ENCODE peak calls at places on chromosomes 2 and 18, in five cellular contexts. O is adrenal gland, Y is astrocyte, Q is left ventricle myocardium inferior, B is endothelial cell of umbilical vein. D is an unnamed sample. For H3K9me3 and H3K4me1, the result is how much of the 10 kb centered on the place peaks cover.

GRCh38 chr2:10300997-10301945 is 1.4 kb upstream of the HPCAL1 start:
- DNase-seq in O (no peak), Q (no peak), B (no peak), Y (no peak), D (no peak)

GRCh38 chr2:176599796-176600485 is 330.7 kb downstream of the MTX2 start:
- DNase-seq in Y (no peak), B (no peak), Q (no peak), O (no peak), D (no peak)

GRCh38 chr2:160516547-160517365 is 23.1 kb upstream of the RBMS1 start:
- DNase-seq in Y (peak), Q (no peak), O (no peak), B (no peak), D (peak)

GRCh38 chr2:80655265-80655664 is 350.7 kb upstream of the LRRTM1 start:
- DNase-seq in Y (no peak), B (no peak), Q (no peak), O (no peak), D (no peak)

GRCh38 chr18:9001209-9001608 is 101.3 kb upstream of the NDUFV2 start:
- DNase-seq in B (no peak), O (no peak), Y (peak), Q (no peak), D (no peak)

GRCh38 chr18:24586662-24587360 is 126.4 kb downstream of the HRH4 start:
- DNase-seq in B (no peak), O (no peak), Q (no peak), Y (no peak), D (no peak)

GRCh38 chr2:215554689-215555088 is 118.8 kb upstream of the FN1 start:
- DNase-seq in Q (no peak), O (no peak), Y (peak), B (peak), D (no peak)

GRCh38 chr2:207884127-207884526 is 114.4 kb upstream of the FZD5 start:
- DNase-seq in Q (no peak), O (no peak), Y (no peak), B (no peak), D (no peak)

GRCh38 chr18:48339692-48340091 is 69.5 kb downstream of the ZBTB7C start:
- DNase-seq in Q (no peak), Y (no peak), O (peak), B (no peak), D (no peak)

GRCh38 chr18:68648191-68648590 is 66.7 kb downstream of the TMX3 start:
- DNase-seq in Q (no peak), Y (no peak), B (no peak), O (no peak), D (no peak)

GRCh38 chr2:234290671-234291070 is 206.2 kb downstream of the ARL4C start:
- DNase-seq in Y (no peak), Q (no peak), B (peak), O (peak), D (no peak)

GRCh38 chr2:234292955-234293228 is 204.0 kb downstream of the ARL4C start:
- DNase-seq in Y (no peak), B (no peak), Q (no peak), O (no peak), D (no peak)

GRCh38 chr2:234291765-234292204 is 205.1 kb downstream of the ARL4C start:
- DNase-seq in Y (peak), O (peak), Q (peak), B (peak), D (peak)

GRCh38 chr2:234292205-234292954 is 204.5 kb downstream of the ARL4C start:
- DNase-seq in O (no peak), Q (no peak), B (peak), Y (peak), D (no peak)

DNA sequence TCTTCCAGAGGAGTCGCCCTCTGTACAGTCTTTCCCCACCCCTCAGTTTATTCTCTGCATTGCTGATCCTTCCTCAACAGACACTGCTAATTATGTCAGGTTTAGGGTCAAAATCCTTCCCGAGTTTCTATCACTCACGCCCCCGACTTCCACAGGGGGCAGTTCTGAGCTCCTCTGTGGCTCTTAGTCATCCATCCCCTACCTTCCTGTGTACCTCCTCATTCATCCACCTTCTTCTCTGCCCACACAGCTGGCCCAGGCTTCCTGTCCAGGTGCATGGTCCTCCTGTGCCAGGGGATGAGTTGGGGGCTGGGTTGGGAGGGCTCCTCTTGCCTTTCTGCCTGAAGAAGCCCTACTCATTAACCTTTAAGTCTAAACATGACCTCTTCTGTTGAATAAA is 202.9 kb downstream of the ARL4C start:
- DNase-seq in B (peak), Y (no peak), Q (no peak), O (no peak), D (no peak)
- TF ChIP-seq CTCF in B (no peak), Y (no peak), Q (no peak), O (no peak), D (peak)

GRCh38 chr18:853471-853870 is 41.4 kb upstream of the YES1 start:
- DNase-seq in O (no peak), B (no peak), Y (no peak), Q (no peak), D (no peak)

GRCh38 chr18:848062-848795 is 36.2 kb upstream of the YES1 start:
- DNase-seq in Y (no peak), O (no peak), B (no peak), Q (no peak), D (no peak)

GRCh38 chr18:845152-845819 is 33.2 kb upstream of the YES1 start:
- DNase-seq in Q (no peak), B (peak), O (no peak), Y (peak), D (no peak)

DNA sequence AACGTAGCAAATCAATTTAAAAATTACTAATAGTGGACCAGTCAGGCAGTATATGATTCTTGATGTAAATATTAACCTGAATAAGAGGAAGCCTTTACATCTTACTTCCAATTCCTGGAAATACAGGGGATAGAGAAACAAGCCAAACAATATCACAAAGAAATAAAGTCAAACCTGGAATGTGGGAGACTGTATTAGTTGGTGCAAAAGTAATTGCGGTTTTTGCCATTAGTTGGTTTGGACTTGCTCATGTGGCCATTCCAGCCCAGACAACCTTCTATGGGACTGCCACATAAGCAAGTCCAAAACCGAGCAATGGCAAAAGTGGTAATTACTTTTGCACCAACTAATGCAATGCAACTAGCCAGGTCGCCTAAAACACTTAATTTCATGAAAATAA is 38.9 kb upstream of the YES1 start:
- DNase-seq in Q (no peak), B (no peak), Y (no peak), O (no peak), D (no peak)
- H3K9me3 ChIP-seq in Q (under half), B (under half), Y (under half), O (under half), D (under half)

DNA sequence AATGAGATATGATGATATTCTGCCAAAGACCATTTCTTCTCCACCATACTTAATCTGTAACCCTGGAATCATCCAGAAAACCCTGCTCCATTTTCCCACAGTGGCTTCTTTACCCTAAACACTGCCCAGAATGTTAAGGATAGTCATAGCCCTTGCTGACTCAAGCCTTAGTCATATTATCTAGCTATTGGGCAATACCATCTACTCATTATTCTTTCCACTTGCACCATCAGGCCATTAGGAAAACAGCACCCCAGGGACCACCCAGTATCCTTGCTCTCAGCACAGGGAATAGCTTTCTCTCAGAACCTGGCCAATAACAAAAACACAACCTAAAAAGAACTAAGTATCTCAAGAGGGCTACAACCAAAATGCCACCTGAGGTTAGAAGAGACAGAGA is 445.7 kb upstream of the SLC14A2 start:
- DNase-seq in O (no peak), B (no peak), Q (no peak), Y (peak), D (no peak)
- H3K4me1 ChIP-seq in O (under half), B (under half), Q (under half), Y (under half), D (under half)

GRCh38 chr18:53566622-53567021 is 657.8 kb downstream of the MBD2 start:
- DNase-seq in B (no peak), O (no peak), Q (no peak), Y (no peak), D (no peak)

GRCh38 chr18:53567935-53568574 is 656.4 kb downstream of the MBD2 start:
- DNase-seq in Y (peak), B (peak), Q (no peak), O (no peak), D (peak)
- TF ChIP-seq CTCF in Y (peak), B (peak), Q (peak), O (peak), D (peak)

DNA sequence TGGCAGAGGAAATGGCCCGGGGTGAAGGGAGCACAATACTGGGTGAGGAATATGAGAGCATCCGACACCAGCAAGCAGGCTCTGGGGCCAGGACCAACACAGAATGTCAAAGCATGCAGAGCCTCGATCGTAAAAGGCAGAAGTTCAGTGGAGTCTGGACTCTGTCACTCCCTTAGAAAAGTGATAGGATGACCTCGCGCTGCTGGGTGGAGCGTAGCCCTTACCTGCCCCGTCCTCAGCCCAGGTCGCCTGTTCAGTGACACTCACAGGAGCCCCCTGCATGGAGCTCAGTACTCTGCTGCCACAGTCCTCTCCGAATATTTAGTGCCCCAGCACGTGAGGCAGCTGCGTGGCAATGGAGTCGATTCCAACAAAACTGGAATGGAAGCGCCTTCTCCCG is 236.7 kb upstream of the MYT1L start:
- DNase-seq in Y (no peak), O (no peak), B (no peak), Q (no peak), D (no peak)
- H3K9me3 ChIP-seq in Y (under half), O (under half), B (under half), Q (under half), D (under half)

D was measured in cardiac muscle cell.